ENCODE peak calls at places on chromosome 5, in seven cellular contexts. Y is tibial nerve, Z is ovary, S is heart right ventricle, H is HCT116, P is A549, V is heart left ventricle. W is an unnamed sample.

GRCh38 chr5:159849437-159850191 is 66.7 kb upstream of the ADRA1B start:
- DNase-seq in Y (no peak), Z (no peak), S (no peak), H (no peak), P (no peak), V (no peak), W (no peak)

GRCh38 chr5:65021527-65022226 is 252.9 kb downstream of the CWC27 start:
- DNase-seq in Y (no peak), Z (no peak), S (no peak), H (no peak), P (no peak), V (no peak), W (no peak)

GRCh38 chr5:172858990-172859811 is 25.1 kb downstream of the ERGIC1 start:
- DNase-seq in Y (peak; percentile 65), Z (no peak), S (peak; percentile 85), H (no peak), P (peak; percentile 55), V (peak; percentile 84), W (peak; percentile 62)

GRCh38 chr5:56412601-56413379 is 179.7 kb upstream of the ANKRD55 start:
- DNase-seq in Y (peak; percentile 31), Z (no peak), S (peak; percentile 59), H (no peak), P (no peak), V (peak; percentile 65), W (peak; percentile 75)

GRCh38 chr5:32734822-32735378 is 23.8 kb downstream of the NPR3 start:
- DNase-seq in Y (no peak), Z (no peak), S (no peak), H (no peak), P (no peak), V (no peak), W (no peak)

GRCh38 chr5:152549709-152550108 is 144.6 kb upstream of the NMUR2 start:
- DNase-seq in Y (no peak), Z (no peak), S (no peak), H (no peak), P (no peak), V (no peak), W (no peak)

GRCh38 chr5:126801992-126802294 is 25.0 kb downstream of the LMNB1 start:
- DNase-seq in Y (no peak), Z (no peak), S (no peak), H (no peak), P (no peak), V (no peak), W (no peak)

GRCh38 chr5:51381801-51382507 is 1.3 kb upstream of the ISL1 start:
- DNase-seq in Y (no peak), Z (no peak), S (no peak), H (no peak), P (no peak), V (no peak), W (no peak)

GRCh38 chr5:81288021-81288433 is 13.4 kb upstream of the ZCCHC9 start:
- DNase-seq in Y (no peak), Z (no peak), S (no peak), H (no peak), P (no peak), V (no peak), W (no peak)

GRCh38 chr5:127830157-127830556 is 127.0 kb downstream of the CCDC192 start:
- DNase-seq in Y (no peak), Z (no peak), S (no peak), H (no peak), P (no peak), V (no peak), W (no peak)

GRCh38 chr5:59607126-59607807 is 286.3 kb downstream of the PDE4D start:
- DNase-seq in Y (no peak), Z (no peak), S (no peak), H (no peak), P (no peak), V (no peak), W (no peak)

GRCh38 chr5:145902421-145902820 is 29.6 kb upstream of the GRXCR2 start:
- DNase-seq in Y (no peak), Z (no peak), S (no peak), H (no peak), P (no peak), V (no peak), W (no peak)

GRCh38 chr5:74034738-74035137 is 408.7 kb downstream of the ARHGEF28 start:
- DNase-seq in Y (no peak), Z (no peak), S (no peak), H (no peak), P (no peak), V (no peak), W (no peak)

GRCh38 chr5:159105318-159106053 is 5.8 kb upstream of the EBF1 start:
- DNase-seq in Y (no peak), Z (no peak), S (no peak), H (no peak), P (no peak), V (no peak), W (no peak)

GRCh38 chr5:7331083-7331482 is 64.9 kb upstream of the ADCY2 start:
- DNase-seq in Y (no peak), Z (no peak), S (no peak), H (no peak), P (no peak), V (no peak), W (no peak)

GRCh38 chr5:149749481-149750365 is 19.6 kb downstream of the PPARGC1B start:
- DNase-seq in Y (no peak), Z (no peak), S (no peak), H (no peak), P (no peak), V (no peak), W (no peak)

GRCh38 chr5:75279324-75279723 is 42.6 kb upstream of the ANKRD31 start:
- DNase-seq in Y (no peak), Z (no peak), S (no peak), H (no peak), P (no peak), V (no peak), W (no peak)
- TF ChIP-seq CTCF in Y (no peak), Z (no peak), S (no peak), H (peak; percentile 26), P (no peak), V (no peak), W (no peak)

GRCh38 chr5:139658501-139658927 is 10.4 kb downstream of the CXXC5 start:
- DNase-seq in Y (no peak), Z (no peak), S (no peak), H (no peak), P (no peak), V (no peak), W (peak; percentile 70)
- H3K4me1 ChIP-seq in Y (peaks cover 90% of the 10 kb centered on the region), Z (peaks cover 24% of the 10 kb centered on the region), S (peaks cover 100% of the 10 kb centered on the region), H (peaks cover 98% of the 10 kb centered on the region), P (peaks cover 100% of the 10 kb centered on the region), V (peaks cover 99% of the 10 kb centered on the region), W (peaks cover 99% of the 10 kb centered on the region)

GRCh38 chr5:115377468-115378217 is 81.2 kb upstream of the CCDC112 start:
- DNase-seq in Y (no peak), Z (no peak), S (peak; percentile 24), H (peak; percentile 35), P (no peak), V (no peak), W (no peak)
- TF ChIP-seq CTCF in Y (peak; percentile 38), Z (no peak), S (peak; percentile 39), H (peak; percentile 49), P (peak; percentile 32), V (peak; percentile 48), W (no peak)

GRCh38 chr5:177303121-177303924 is at the start of the genes PRELID1 and RAB24:
- DNase-seq in Y (peak; percentile 84), Z (peak; percentile 80), S (peak; percentile 88), H (no peak), P (peak; percentile 77), V (peak; percentile 90), W (peak; percentile 94)
- H3K4me1 ChIP-seq in Y (peaks cover 42% of the 10 kb centered on the region), Z (peaks cover 16% of the 10 kb centered on the region), S (peaks cover 56% of the 10 kb centered on the region), H (peaks cover 63% of the 10 kb centered on the region), P (peaks cover 42% of the 10 kb centered on the region), V (peaks cover 50% of the 10 kb centered on the region), W (peaks cover 63% of the 10 kb centered on the region)

DNA sequence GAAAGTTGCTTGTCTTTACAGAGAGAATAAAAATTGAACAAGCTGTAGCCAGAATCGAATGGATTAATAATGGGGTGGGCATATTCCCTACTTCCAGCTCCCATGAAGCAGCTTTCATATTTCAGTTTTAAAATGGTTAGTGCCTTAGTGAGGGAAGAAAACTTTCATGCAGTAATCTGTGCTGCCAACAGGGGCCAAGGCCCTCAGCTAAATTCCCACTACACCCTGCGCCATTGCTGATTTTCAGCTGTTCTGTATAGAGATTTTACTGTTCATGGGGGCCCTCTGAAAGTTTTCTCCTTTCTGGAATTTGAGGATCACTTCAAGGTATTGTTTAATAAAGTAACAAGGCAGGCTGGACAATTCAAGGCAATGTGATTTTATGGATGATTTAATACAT is 58.2 kb downstream of the CAST start:
- DNase-seq in Y (no peak), Z (no peak), S (no peak), H (no peak), P (no peak), V (no peak), W (no peak)
- TF ChIP-seq CTCF in Y (no peak), Z (no peak), S (no peak), H (no peak), P (no peak), V (peak; percentile 21), W (no peak)

DNA sequence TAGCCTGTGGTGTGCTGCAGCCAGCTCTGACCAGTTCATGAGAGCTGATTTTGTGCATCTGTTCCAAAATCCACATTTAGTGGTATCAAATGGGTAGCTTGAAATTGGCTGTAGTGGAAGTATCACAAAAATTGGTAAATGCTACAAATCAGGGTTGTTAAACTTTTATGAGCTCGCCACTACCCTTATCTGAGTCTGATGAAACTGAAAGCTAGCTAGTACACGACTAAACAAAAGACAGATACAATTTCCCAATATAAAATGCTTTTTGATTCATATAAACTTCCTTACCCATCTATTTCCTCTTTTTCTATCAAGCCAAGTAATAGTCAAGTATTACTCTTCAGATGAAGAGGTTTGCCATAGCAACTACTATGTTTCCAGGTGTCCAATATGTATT is 392.0 kb downstream of the TMEM161B start:
- DNase-seq in Y (no peak), Z (no peak), S (no peak), H (no peak), P (no peak), V (no peak), W (no peak)
- H3K4me1 ChIP-seq in Y (no peaks in the 10 kb centered on the region), Z (no peaks in the 10 kb centered on the region), S (no peaks in the 10 kb centered on the region), H (no peaks in the 10 kb centered on the region), P (no peaks in the 10 kb centered on the region), V (no peaks in the 10 kb centered on the region), W (no peaks in the 10 kb centered on the region)